ENCODE peak calls at places on chromosomes 7 and 10, in four cellular contexts. D is transverse colon, N is Peyer's patch, W is left ventricle myocardium inferior. Y is an unnamed sample.
A peak's percentile ranks its signal among the peaks of the same experiment; 100 is the strongest.

GRCh38 chr7:79436378-79436777 is 17.1 kb downstream of the MAGI2 start:
- DNase-seq in W (no peak), D (no peak), N (no peak), Y (no peak)

GRCh38 chr10:21173433-21173963 is 276.4 kb upstream of the NEBL start:
- DNase-seq in N (no peak), W (no peak), D (no peak), Y (peak; percentile 70)

GRCh38 chr10:17984056-17984455 is 32.3 kb downstream of the SLC39A12 start:
- DNase-seq in W (no peak), D (no peak), N (no peak), Y (no peak)

GRCh38 chr7:117673367-117673766 is 193.5 kb downstream of the CFTR start:
- DNase-seq in N (peak; percentile 63), D (peak; percentile 71), W (peak; percentile 18), Y (peak; percentile 63)

GRCh38 chr7:108637049-108637621 is 67.5 kb downstream of the DNAJB9 start:
- DNase-seq in D (no peak), W (no peak), N (no peak), Y (peak; percentile 40)

GRCh38 chr10:72276421-72277339 is 3.0 kb downstream of the DDIT4 start:
- DNase-seq in N (no peak), D (peak; percentile 44), W (no peak), Y (no peak)

GRCh38 chr7:127347567-127348246 is 44.8 kb downstream of the ZNF800 start:
- DNase-seq in D (peak; percentile 79), W (peak; percentile 64), N (peak; percentile 85), Y (peak; percentile 62)

GRCh38 chr7:36758879-36759278 is 34.6 kb upstream of the AOAH start:
- DNase-seq in D (no peak), N (no peak), W (no peak), Y (no peak)

GRCh38 chr7:74480861-74481417 is 27.2 kb downstream of the GTF2IRD1 start:
- DNase-seq in N (peak; percentile 72), D (peak; percentile 64), W (peak; percentile 49), Y (peak; percentile 58)

GRCh38 chr10:79313911-79314439 is 33.3 kb upstream of the PPIF start:
- DNase-seq in W (no peak), N (no peak), D (no peak), Y (peak; percentile 31)

GRCh38 chr7:771241-772004 is 44.3 kb upstream of the PRKAR1B start:
- DNase-seq in D (peak; percentile 69), N (peak; percentile 71), W (peak; percentile 80), Y (no peak)

GRCh38 chr10:70228503-70228902 is 4.7 kb downstream of the PPA1 start:
- DNase-seq in D (no peak), N (no peak), W (no peak), Y (no peak)

GRCh38 chr7:43700059-43700501 is 29.2 kb downstream of the COA1 start:
- DNase-seq in D (no peak), W (no peak), N (no peak), Y (no peak)

GRCh38 chr10:3787816-3788215 is 2.8 kb upstream of the KLF6 start:
- DNase-seq in W (no peak), N (peak; percentile 62), D (no peak), Y (no peak)

GRCh38 chr7:138126928-138127327 is 50.7 kb downstream of the AKR1D1 start:
- DNase-seq in W (no peak), N (no peak), D (no peak), Y (no peak)

GRCh38 chr10:126059101-126059826 is 162.9 kb downstream of the FANK1 start:
- DNase-seq in N (no peak), W (no peak), D (no peak), Y (no peak)

GRCh38 chr10:19832624-19833507 is 16.6 kb downstream of the PLXDC2 start:
- DNase-seq in W (no peak), N (no peak), D (no peak), Y (no peak)

GRCh38 chr10:88728107-88728763 is 22.2 kb downstream of the LIPK start:
- DNase-seq in N (no peak), D (peak; percentile 11), W (no peak), Y (peak; percentile 76)

GRCh38 chr10:60649485-60650271 is 128.6 kb upstream of the CDK1 start:
- DNase-seq in N (no peak), W (no peak), D (no peak), Y (no peak)

GRCh38 chr10:63197304-63198092 is 64.4 kb downstream of the NRBF2 start:
- DNase-seq in D (no peak), N (no peak), W (no peak), Y (no peak)

GRCh38 chr10:63204667-63205391 is 71.7 kb downstream of the NRBF2 start:
- DNase-seq in N (no peak), W (no peak), D (no peak), Y (no peak)

GRCh38 chr10:63201118-63201517 is 68.0 kb downstream of the NRBF2 start:
- DNase-seq in N (no peak), W (no peak), D (no peak), Y (no peak)

GRCh38 chr10:63200416-63200815 is 67.3 kb downstream of the NRBF2 start:
- DNase-seq in N (no peak), W (no peak), D (no peak), Y (no peak)

DNA sequence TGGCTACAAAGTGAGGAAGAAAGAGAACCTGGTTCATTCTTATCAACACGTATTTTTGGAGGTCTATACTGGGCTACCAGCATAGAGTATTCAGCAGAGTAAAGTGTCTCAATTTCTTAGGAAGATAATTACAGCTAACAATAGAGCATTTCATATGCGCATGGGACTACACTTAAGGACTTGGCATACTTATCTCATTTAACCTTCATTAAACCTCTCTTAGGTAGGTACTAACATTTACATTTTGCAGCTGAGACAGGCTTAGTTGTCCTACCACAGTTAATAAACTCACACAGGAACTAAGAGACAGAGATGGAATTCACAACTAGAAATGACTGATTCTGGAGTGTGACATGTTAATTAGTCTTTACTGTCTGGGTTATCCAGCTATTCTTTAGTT is 66.6 kb downstream of the NRBF2 start:
- DNase-seq in W (no peak), N (no peak), D (no peak), Y (no peak)
- H3K4me1 ChIP-seq in W (peaks cover 55% of the 10 kb centered on the region), N (no peaks in the 10 kb centered on the region), D (no peaks in the 10 kb centered on the region), Y (no peaks in the 10 kb centered on the region)

GRCh38 chr10:91740353-91740924 is 57.8 kb upstream of the TNKS2 start:
- DNase-seq in W (no peak), N (no peak), D (no peak), Y (no peak)

GRCh38 chr10:91745086-91745831 is 53.0 kb upstream of the TNKS2 start:
- DNase-seq in N (no peak), W (no peak), D (no peak), Y (no peak)

GRCh38 chr10:91743460-91743859 is 54.8 kb upstream of the TNKS2 start:
- DNase-seq in D (no peak), N (no peak), W (no peak), Y (no peak)

DNA sequence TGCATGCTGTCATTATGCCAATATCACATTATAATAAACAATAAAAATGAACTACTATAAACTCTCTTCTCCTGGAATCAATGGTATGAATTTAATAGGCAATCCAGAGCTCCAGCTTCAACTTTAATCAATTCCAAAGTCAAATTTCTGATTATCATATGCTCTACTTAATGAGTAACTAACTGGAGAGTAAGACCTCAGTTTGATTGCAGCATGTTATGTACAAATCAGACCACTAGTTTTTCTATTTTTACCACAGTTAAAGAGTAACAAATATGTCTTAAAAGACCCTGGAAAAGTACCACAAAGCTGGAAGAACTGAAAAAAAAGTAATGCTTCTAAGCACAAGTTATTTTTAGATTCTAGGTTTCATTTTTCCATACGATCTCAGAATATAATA is 56.0 kb upstream of the TNKS2 start:
- DNase-seq in W (no peak), N (no peak), D (no peak), Y (no peak)
- TF ChIP-seq CTCF in W (no peak), N (no peak), D (no peak), Y (no peak)

DNA sequence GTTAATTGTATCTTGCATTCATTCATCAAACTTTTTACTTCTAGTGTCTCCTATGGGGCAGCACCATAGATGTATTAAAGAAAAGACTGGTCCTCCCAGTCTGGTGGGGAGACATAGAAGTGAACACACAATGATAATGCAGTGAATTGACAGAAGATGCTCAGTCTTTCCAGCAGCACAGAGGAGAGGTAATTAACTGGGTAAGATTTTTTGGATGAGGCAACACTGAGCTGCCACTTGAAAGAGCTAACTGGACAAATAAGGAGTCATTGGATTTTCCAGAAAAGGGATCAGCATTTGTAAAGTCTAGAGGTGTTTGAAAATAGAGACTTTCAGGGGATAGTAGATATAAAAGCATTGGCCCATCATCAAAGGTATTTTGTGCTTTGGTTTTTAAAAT is 7.2 kb upstream of the ITPRIP start:
- DNase-seq in N (no peak), D (no peak), W (no peak), Y (no peak)
- H3K27ac ChIP-seq in N (no peak overlapping the region), D (no peak overlapping the region), W (no peak overlapping the region), Y (no peak overlapping the region)

DNA sequence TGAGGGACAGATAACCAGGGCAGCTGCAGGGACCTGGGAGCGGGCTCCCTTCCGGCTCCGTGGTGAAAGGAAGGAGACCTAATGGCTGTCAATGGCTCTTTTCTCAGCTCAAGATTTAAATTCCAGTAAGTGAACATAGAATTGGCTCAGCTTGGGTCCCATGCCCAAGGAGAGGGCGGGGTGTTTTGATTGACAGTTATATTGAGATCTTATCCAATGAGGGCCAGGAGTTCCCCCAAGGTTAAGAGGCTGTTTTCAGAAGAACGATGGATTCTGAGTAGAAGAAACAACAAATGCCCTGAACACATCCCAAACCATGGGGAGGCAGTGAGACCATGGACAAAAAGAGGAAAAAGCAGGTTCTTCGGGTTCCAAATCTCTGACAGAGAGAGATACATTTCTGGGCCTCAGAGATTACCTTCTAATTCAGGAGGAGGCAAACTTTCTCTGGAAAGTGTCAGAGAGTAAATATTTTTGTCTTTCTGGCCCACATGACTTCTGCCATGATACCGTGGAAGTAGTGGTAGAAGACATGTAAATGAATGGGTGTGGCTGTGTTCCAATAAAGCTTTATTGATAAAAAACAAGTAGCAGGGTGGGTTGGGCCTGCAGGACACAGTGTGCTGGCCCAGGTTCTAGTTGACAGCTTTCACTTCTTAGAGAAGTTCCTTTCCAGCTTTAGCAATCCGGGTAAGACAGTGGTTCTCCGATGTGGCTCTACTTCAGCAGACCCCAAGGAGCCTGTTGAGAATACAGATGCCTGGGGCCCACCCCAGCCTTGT is 219.6 kb downstream of the RPS24 start:
- DNase-seq in D (no peak), W (no peak), N (no peak), Y (no peak)
- H3K4me1 ChIP-seq in D (no peaks in the 10 kb centered on the region), W (peaks cover 10% of the 10 kb centered on the region), N (no peaks in the 10 kb centered on the region), Y (peaks cover 14% of the 10 kb centered on the region)

DNA sequence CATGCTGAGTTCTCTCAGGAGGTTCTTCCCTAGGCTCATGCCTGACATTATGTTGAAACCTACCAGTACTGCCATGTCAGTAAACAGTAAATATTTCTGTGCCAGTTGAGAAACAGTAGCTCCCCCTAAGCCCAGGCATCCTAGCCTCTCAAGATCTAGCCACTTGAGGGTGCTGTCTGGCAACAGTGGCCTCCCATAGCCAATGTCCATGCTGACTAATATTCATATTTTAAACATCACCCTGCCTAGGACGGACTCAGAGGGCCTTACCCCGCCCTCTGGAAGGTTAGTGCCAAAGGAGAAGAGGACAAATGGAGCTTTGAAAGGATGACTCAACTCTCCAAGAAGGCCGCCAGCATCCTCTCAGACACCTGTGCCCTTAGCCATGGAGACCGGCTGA is 7.7 kb downstream of the ACSM6 start:
- DNase-seq in D (no peak), W (no peak), N (no peak), Y (no peak)
- TF ChIP-seq CTCF in D (no peak), W (peak; percentile 16), N (no peak), Y (no peak)

GRCh38 chr7:121994625-121995410 is 121.9 kb downstream of the PTPRZ1 start:
- DNase-seq in N (peak; percentile 76), D (peak; percentile 50), W (no peak), Y (peak; percentile 40)

GRCh38 chr7:121992046-121992445 is 119.1 kb downstream of the PTPRZ1 start:
- DNase-seq in W (no peak), D (no peak), N (no peak), Y (no peak)
- H3K27ac ChIP-seq in W (no peak overlapping the region), D (no peak overlapping the region), N (no peak overlapping the region), Y (no peak overlapping the region)

GRCh38 chr7:140453273-140453672 is 26.0 kb downstream of the MKRN1 start:
- DNase-seq in D (no peak), W (no peak), N (no peak), Y (no peak)
- H3K4me1 ChIP-seq in D (peaks cover 61% of the 10 kb centered on the region), W (peaks cover 12% of the 10 kb centered on the region), N (no peaks in the 10 kb centered on the region), Y (no peaks in the 10 kb centered on the region)

Y was measured in left lung.